ENCODE peak calls at places on chromosomes 4 and X, in six cellular contexts. G is IMR-90, O is mesenchymal stem cell, A is neuronal stem cell, B is H1, Z is trophoblast cell. K is an unnamed sample.

GRCh38 chrX:10726647-10727046 is 106.3 kb upstream of the MID1 start:
- DNase-seq in A (no peak), B (no peak), Z (peak; percentile 45), G (peak; percentile 68), O (peak; percentile 47), K (no peak)

GRCh38 chrX:51215266-51215665 is 117.4 kb upstream of the NUDT10 start:
- DNase-seq in Z (peak; percentile 7), B (no peak), A (no peak), G (no peak), O (no peak), K (peak; percentile 33)

GRCh38 chr4:960140-960735 is 13.1 kb downstream of the DGKQ start:
- DNase-seq in O (no peak), A (no peak), Z (no peak), B (no peak), G (no peak), K (no peak)

GRCh38 chr4:118957683-118958082 is 69.0 kb downstream of the SYNPO2 start:
- DNase-seq in G (no peak), B (no peak), Z (no peak), O (no peak), A (no peak), K (no peak)

GRCh38 chr4:165767671-165768070 is 105.4 kb upstream of the TLL1 start:
- DNase-seq in O (no peak), G (no peak), B (no peak), A (no peak), Z (no peak), K (no peak)

GRCh38 chr4:109510687-109511086 is 49.4 kb upstream of the MCUB start:
- DNase-seq in O (no peak), A (no peak), B (no peak), G (no peak), Z (no peak), K (no peak)

GRCh38 chr4:127045872-127046271 is 586.9 kb upstream of the INTU start:
- DNase-seq in B (no peak), Z (no peak), A (no peak), G (no peak), O (no peak), K (no peak)

GRCh38 chrX:149508467-149508866 is 3.4 kb upstream of the IDS start:
- DNase-seq in O (no peak), Z (no peak), G (no peak), A (no peak), B (no peak), K (no peak)

GRCh38 chr4:162241857-162242256 is 78.1 kb upstream of the FSTL5 start:
- DNase-seq in O (no peak), A (no peak), Z (peak; percentile 68), B (no peak), G (no peak), K (no peak)

GRCh38 chr4:12126476-12126875 is 697.8 kb upstream of the HS3ST1 start:
- DNase-seq in A (no peak), G (no peak), B (no peak), O (no peak), Z (peak; percentile 1), K (no peak)

GRCh38 chr4:129362685-129363274 is 266.8 kb downstream of the C4orf33 start:
- DNase-seq in B (peak; percentile 54), G (peak; percentile 60), Z (peak; percentile 85), A (peak; percentile 81), O (peak; percentile 74), K (peak; percentile 71)

GRCh38 chrX:78513996-78514745 is 145.0 kb downstream of the RTL3 start:
- DNase-seq in A (no peak), O (no peak), B (no peak), G (no peak), Z (no peak), K (no peak)

GRCh38 chr4:15110120-15110571 is 107.9 kb downstream of the CPEB2 start:
- DNase-seq in Z (no peak), G (no peak), O (no peak), A (no peak), B (no peak), K (no peak)

GRCh38 chrX:105829006-105829405 is 6.7 kb downstream of the NRK start:
- DNase-seq in G (peak; percentile 4), B (no peak), O (no peak), A (no peak), Z (peak; percentile 39), K (no peak)

GRCh38 chr4:186981161-186981560 is 257.5 kb upstream of the FAT1 start:
- DNase-seq in B (no peak), O (no peak), Z (no peak), A (no peak), G (peak; percentile 36), K (no peak)

GRCh38 chrX:25523574-25523973 is 507.8 kb upstream of the ARX start:
- DNase-seq in Z (peak; percentile 22), O (no peak), A (peak; percentile 12), B (peak; percentile 42), G (peak; percentile 36), K (peak; percentile 57)

GRCh38 chr4:145904413-145905177 is 34.0 kb downstream of the ZNF827 start:
- DNase-seq in G (peak; percentile 8), O (no peak), B (no peak), Z (no peak), A (no peak), K (no peak)

GRCh38 chr4:107248571-107248970 is 212.5 kb upstream of the DKK2 start:
- DNase-seq in Z (no peak), O (no peak), G (peak; percentile 7), B (no peak), A (no peak), K (no peak)

GRCh38 chr4:173231916-173232315 is 63.3 kb downstream of the GALNT7 start:
- DNase-seq in G (peak; percentile 18), O (no peak), Z (peak; percentile 33), A (no peak), B (no peak), K (no peak)

GRCh38 chr4:173270312-173271027 is 63.7 kb downstream of the HMGB2 start:
- DNase-seq in B (no peak), O (peak; percentile 60), Z (no peak), G (peak; percentile 49), A (no peak), K (no peak)

GRCh38 chr4:146417822-146418221 is 103.9 kb downstream of the SLC10A7 start:
- DNase-seq in Z (no peak), G (no peak), A (no peak), B (no peak), O (no peak), K (no peak)

GRCh38 chr4:26384380-26385057 is 63.7 kb downstream of the RBPJ start:
- DNase-seq in B (no peak), G (no peak), Z (no peak), A (no peak), O (peak; percentile 19), K (no peak)

GRCh38 chrX:40105791-40106676 is 8.3 kb upstream of the BCOR start:
- DNase-seq in O (peak; percentile 71), G (no peak), B (peak; percentile 70), Z (peak; percentile 53), A (no peak), K (peak; percentile 54)

GRCh38 chrX:40102393-40103381 is 4.9 kb upstream of the BCOR start:
- DNase-seq in O (peak; percentile 36), A (no peak), B (peak; percentile 54), G (no peak), Z (no peak), K (peak; percentile 44)

GRCh38 chrX:40105016-40105790 is 7.4 kb upstream of the BCOR start:
- DNase-seq in O (peak; percentile 57), G (no peak), B (peak; percentile 52), A (no peak), Z (peak; percentile 31), K (peak; percentile 57)

GRCh38 chrX:40104649-40105015 is 6.9 kb upstream of the BCOR start:
- DNase-seq in G (peak; percentile 67), O (peak; percentile 89), A (no peak), B (no peak), Z (peak; percentile 79), K (peak; percentile 35)

DNA sequence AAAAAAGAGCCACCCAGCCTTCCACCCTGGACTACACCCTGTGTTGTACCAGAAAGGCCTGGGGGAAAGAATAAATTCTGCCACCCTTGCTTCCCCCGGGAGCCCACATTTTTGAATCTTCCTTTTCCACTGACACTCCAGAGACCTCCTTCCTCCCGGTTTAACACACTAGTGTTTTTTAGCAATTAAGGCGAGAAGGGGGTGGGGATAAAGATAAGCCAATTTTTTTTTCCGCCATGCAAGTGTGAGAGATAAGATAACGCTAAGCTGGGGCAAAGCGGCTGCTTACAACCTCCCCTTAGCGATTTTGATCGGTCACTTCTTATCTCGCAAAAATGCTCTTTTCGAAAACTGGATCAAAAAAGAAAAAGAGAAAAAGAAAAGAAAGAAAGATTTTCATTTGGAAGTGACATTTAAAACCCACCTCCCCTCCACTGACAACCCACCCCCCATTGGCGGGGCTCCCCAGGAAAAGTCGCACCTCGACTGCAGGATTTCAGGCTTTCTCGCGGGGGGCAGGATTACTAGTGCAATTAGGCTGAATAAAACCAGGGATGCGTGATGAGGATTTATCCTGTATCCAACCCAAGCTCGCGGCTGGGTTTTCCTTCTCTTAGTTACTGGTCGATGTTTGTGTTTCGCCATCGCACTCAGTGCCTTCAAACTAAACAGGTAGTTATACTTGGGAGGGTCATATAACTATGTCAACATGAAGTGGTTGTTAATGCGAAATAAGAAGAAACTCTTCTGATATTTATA is 6.0 kb upstream of the BCOR start:
- DNase-seq in B (no peak), G (no peak), Z (no peak), O (peak; percentile 20), A (no peak), K (peak; percentile 53)
- H3K4me3 ChIP-seq in B (peak overlapping the region; percentile 43), G (no peak overlapping the region), Z (no peak overlapping the region), O (no peak overlapping the region), A (no peak overlapping the region), K (no peak overlapping the region)

GRCh38 chr4:60757986-60758385 is 442.1 kb upstream of the ADGRL3 start:
- DNase-seq in Z (peak; percentile 93), G (peak; percentile 38), O (peak; percentile 11), A (no peak), B (no peak), K (no peak)

DNA sequence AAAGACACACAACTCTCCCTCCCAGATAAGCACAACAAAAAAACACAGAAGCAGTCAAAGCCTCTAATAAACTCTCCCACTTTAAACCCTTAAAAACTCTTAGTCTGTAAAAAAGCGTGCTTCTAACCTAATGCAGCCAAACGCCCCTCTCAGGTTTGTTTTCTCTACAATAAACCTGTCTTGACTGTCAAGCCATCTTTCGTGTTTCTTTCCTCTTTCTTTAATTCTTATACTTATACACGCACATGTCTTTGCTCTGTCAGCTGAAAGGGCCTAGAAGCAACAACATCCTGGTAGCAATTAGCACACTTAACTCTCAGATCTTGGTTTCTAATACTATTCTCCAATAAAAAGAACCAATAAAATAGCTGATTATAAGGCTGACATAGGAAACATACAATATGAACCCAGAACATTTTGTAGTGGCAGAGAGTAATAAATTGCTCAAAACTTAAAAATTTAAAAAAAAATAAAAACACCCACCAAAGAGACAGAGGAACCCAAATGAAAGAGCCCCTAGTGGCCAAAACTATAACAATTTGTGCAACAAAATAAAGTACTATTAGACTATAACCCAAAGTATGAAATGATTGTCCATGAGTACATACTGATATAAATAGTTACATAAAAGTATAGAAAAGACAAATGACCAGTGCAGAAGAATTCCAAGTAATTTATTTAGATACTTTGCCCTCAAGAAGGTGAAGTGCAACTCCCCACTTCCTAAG is 440.4 kb upstream of the ADGRL3 start:
- DNase-seq in G (no peak), A (no peak), B (no peak), Z (no peak), O (no peak), K (peak; percentile 27)
- H2BK120ac ChIP-seq in G (no peak overlapping the region), A (no peak overlapping the region), B (no peak overlapping the region), Z (no peak overlapping the region), O (no peak overlapping the region), K (no peak overlapping the region)

GRCh38 chr4:151408630-151409469 is at the start of gene FHIP1A:
- DNase-seq in A (peak; percentile 74), O (peak; percentile 81), G (peak; percentile 53), B (peak; percentile 95), Z (peak; percentile 96), K (peak; percentile 96)
- H3K23ac ChIP-seq in A (peak within 1 kb of the TSS; percentile 96), O (peak within 1 kb of the TSS; percentile 15), G (peak within 1 kb of the TSS; percentile 31), B (no peak within 1 kb of the TSS), Z (no peak within 1 kb of the TSS), K (peak within 1 kb of the TSS; percentile 80)

GRCh38 chr4:139576219-139576618 is 20.2 kb upstream of the SETD7 start:
- DNase-seq in B (no peak), O (peak; percentile 49), G (peak; percentile 60), Z (no peak), A (no peak), K (no peak)
- H3K4me3 ChIP-seq in B (no peak overlapping the region), O (no peak overlapping the region), G (no peak overlapping the region), Z (no peak overlapping the region), A (no peak overlapping the region), K (no peak overlapping the region)

K was measured in mesendoderm.